ENCODE peak calls at places on chromosomes 4 and X, in four cellular contexts. Z is IMR-90, Y is OCI-LY7, D is fibroblast of lung. T is an unnamed sample.

GRCh38 chr4:95596676-95597075 is 47.9 kb upstream of the UNC5C start:
- DNase-seq in Y (no peak), Z (no peak), D (no peak), T (no peak)

GRCh38 chr4:93810340-93810992 is 18.1 kb upstream of the ATOH1 start:
- DNase-seq in Z (no peak), D (peak; percentile 1), Y (no peak), T (no peak)

GRCh38 chr4:152109585-152110509 is 349.0 kb upstream of the GATB start:
- DNase-seq in D (no peak), Y (no peak), Z (peak; percentile 16), T (no peak)

GRCh38 chr4:114019276-114019971 is 40.0 kb upstream of the ARSJ start:
- DNase-seq in Y (no peak), Z (peak; percentile 21), D (peak; percentile 25), T (no peak)

GRCh38 chrX:107537815-107538214 is 88.4 kb downstream of the FRMPD3 start:
- DNase-seq in Y (peak; percentile 15), Z (peak; percentile 50), D (peak; percentile 30), T (peak; percentile 84)

GRCh38 chr4:147617841-147618421 is 734 bp downstream of the TMEM184C start:
- DNase-seq in Z (no peak), Y (no peak), D (no peak), T (no peak)

GRCh38 chr4:47668810-47669408 is 169.0 kb downstream of the CORIN start:
- DNase-seq in Y (peak; percentile 39), Z (peak; percentile 65), D (peak; percentile 48), T (peak; percentile 83)

GRCh38 chrX:31293409-31293808 is 221.6 kb upstream of the FTHL17 start:
- DNase-seq in D (no peak), Y (peak; percentile 41), Z (no peak), T (no peak)

GRCh38 chrX:55490121-55490520 is 473 bp upstream of the USP51 start:
- DNase-seq in Z (no peak), Y (no peak), D (no peak), T (no peak)

GRCh38 chrX:106035064-106035463 is 3.5 kb downstream of the SERPINA7 start:
- DNase-seq in D (no peak), Y (peak; percentile 0), Z (no peak), T (peak; percentile 50)

GRCh38 chrX:129472116-129472515 is 51.2 kb downstream of the SMARCA1 start:
- DNase-seq in Z (peak; percentile 25), Y (no peak), D (peak; percentile 14), T (no peak)

GRCh38 chr4:76311896-76312331 is 5.4 kb downstream of the STBD1 start:
- DNase-seq in D (no peak), Y (no peak), Z (no peak), T (no peak)

GRCh38 chr4:138413273-138413672 is 171.1 kb upstream of the SLC7A11 start:
- DNase-seq in Z (no peak), Y (no peak), D (no peak), T (no peak)

GRCh38 chr4:164438321-164438720 is 315.6 kb upstream of the SMIM31 start:
- DNase-seq in Y (no peak), D (peak; percentile 65), Z (peak; percentile 1), T (no peak)

GRCh38 chr4:57442834-57443291 is 332.7 kb upstream of the IGFBP7 start:
- DNase-seq in D (peak; percentile 29), Z (peak; percentile 13), Y (peak; percentile 30), T (peak; percentile 71)

GRCh38 chrX:103175944-103176753 is 38.8 kb upstream of the BEX4 start:
- DNase-seq in Z (peak; percentile 38), D (peak; percentile 13), Y (peak; percentile 19), T (peak; percentile 81)

GRCh38 chr4:2537011-2537830 is 774 bp downstream of the FAM193A start:
- DNase-seq in D (peak; percentile 48), Y (peak; percentile 60), Z (peak; percentile 24), T (peak; percentile 75)

GRCh38 chr4:75547647-75548387 is 8.0 kb upstream of the ODAPH start:
- DNase-seq in Z (peak; percentile 24), Y (peak; percentile 43), D (peak; percentile 29), T (no peak)

GRCh38 chr4:94412019-94413017 is 39.4 kb upstream of the PDLIM5 start:
- DNase-seq in D (peak; percentile 88), Z (peak; percentile 79), Y (no peak), T (no peak)

GRCh38 chrX:154013614-154014360 is 5.9 kb downstream of the IRAK1 start:
- DNase-seq in Z (peak; percentile 10), D (no peak), Y (peak; percentile 52), T (peak; percentile 81)

GRCh38 chr4:99833766-99834165 is 17.1 kb downstream of the DAPP1 start:
- DNase-seq in Y (no peak), D (no peak), Z (no peak), T (no peak)

GRCh38 chr4:8035371-8035780 is 95.7 kb upstream of the AFAP1 start:
- DNase-seq in Z (peak; percentile 51), Y (no peak), D (peak; percentile 84), T (no peak)

GRCh38 chr4:96103086-96103485 is 263.2 kb downstream of the PDHA2 start:
- DNase-seq in D (peak; percentile 82), Y (no peak), Z (no peak), T (no peak)

GRCh38 chrX:153420851-153421599 is 9.8 kb downstream of the ZFP92 start:
- DNase-seq in D (no peak), Z (no peak), Y (no peak), T (no peak)

GRCh38 chr4:163344147-163345050 is 707 bp downstream of the NPY5R start:
- DNase-seq in Y (no peak), Z (no peak), D (peak; percentile 1), T (no peak)

GRCh38 chr4:16225996-16226815 is at the start of gene TAPT1:
- DNase-seq in D (peak; percentile 51), Y (peak; percentile 81), Z (peak; percentile 30), T (peak; percentile 89)

GRCh38 chrX:9342581-9343051 is 122.2 kb upstream of the TBL1X start:
- DNase-seq in D (peak; percentile 80), Z (peak; percentile 80), Y (no peak), T (peak; percentile 53)

GRCh38 chrX:68261060-68261672 is 172.1 kb downstream of the OPHN1 start:
- DNase-seq in Z (peak; percentile 20), Y (no peak), D (peak; percentile 38), T (no peak)

GRCh38 chr4:53478671-53479456 is 101.4 kb downstream of the FIP1L1 start:
- DNase-seq in Y (no peak), D (peak; percentile 94), Z (peak; percentile 94), T (no peak)

GRCh38 chrX:63349307-63349706 is 1.8 kb downstream of the SPIN4 start:
- DNase-seq in D (no peak), Z (no peak), Y (peak; percentile 27), T (peak; percentile 43)

GRCh38 chr4:48033825-48034413 is 17.3 kb downstream of the NIPAL1 start:
- DNase-seq in Z (peak; percentile 3), D (peak; percentile 7), Y (peak; percentile 79), T (peak; percentile 91)

GRCh38 chrX:109472939-109473713 is 8.8 kb downstream of the GUCY2F start:
- DNase-seq in Y (peak; percentile 46), D (peak; percentile 69), Z (peak; percentile 31), T (peak; percentile 84)

GRCh38 chrX:142204522-142205433 is at the start of gene MAGEC2:
- DNase-seq in D (no peak), Z (no peak), Y (no peak), T (no peak)

GRCh38 chrX:118056870-118057269 is 59.7 kb downstream of the KLHL13 start:
- DNase-seq in Y (no peak), Z (no peak), D (no peak), T (no peak)

GRCh38 chr4:130563185-130563890 is 1467.4 kb downstream of the C4orf33 start:
- DNase-seq in Z (peak; percentile 72), Y (no peak), D (peak; percentile 66), T (no peak)

GRCh38 chr4:53050361-53050774 is 188.3 kb downstream of the RASL11B start:
- DNase-seq in Y (no peak), D (peak; percentile 26), Z (no peak), T (peak; percentile 14)

GRCh38 chr4:81454498-81454897 is 17.2 kb downstream of the RASGEF1B start:
- DNase-seq in Y (no peak), Z (peak; percentile 14), D (peak; percentile 12), T (no peak)

GRCh38 chr4:179353791-179354190 is 1911.6 kb upstream of the AGA start:
- DNase-seq in Z (no peak), Y (no peak), D (peak; percentile 49), T (no peak)

DNA sequence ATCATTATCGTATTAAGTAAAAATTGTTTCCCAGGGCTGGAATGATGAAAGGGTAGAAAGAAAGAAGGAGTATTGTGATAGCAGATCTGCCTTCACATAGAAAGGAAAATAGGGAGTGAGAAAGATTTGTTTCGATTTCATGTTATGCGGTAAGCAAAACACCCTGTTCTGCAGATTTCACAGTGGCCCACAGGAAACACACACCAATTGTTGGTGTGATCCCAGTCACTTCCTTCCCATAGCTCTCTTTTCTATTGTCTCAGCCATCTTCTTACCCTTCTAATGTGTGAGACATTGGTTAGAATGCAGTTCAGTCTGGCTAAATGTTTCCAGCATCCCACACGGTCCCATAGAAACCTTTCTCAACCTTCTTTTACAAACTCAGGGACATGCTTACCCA is 2709.8 kb downstream of the PCDH7 start:
- DNase-seq in D (no peak), Y (no peak), Z (no peak), T (no peak)
- H2AFZ ChIP-seq in D (no peak overlapping the region), Y (no peak overlapping the region), Z (no peak overlapping the region), T (no peak overlapping the region)

DNA sequence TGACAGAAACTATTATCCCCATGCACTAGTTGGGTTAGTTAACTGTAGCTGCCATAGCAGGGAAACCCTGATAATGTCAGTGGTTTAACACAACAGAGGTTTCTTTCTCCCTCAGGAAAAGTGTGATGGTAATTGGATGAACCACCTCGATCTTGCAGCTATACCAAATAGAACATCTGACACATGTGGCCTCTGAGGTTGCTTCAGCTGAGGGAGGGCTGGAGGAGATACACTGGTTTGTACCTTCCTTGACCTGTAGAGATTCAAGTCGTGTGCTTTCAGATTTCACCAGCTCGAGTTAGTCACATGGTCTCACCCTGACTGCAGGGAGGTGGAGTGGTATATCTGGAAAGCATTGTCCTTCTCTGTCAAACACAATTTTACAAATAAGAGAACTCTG is 147.2 kb upstream of the SFRP2 start:
- DNase-seq in Y (no peak), D (no peak), Z (no peak), T (no peak)
- H2AFZ ChIP-seq in Y (no peak overlapping the region), D (no peak overlapping the region), Z (no peak overlapping the region), T (no peak overlapping the region)

DNA sequence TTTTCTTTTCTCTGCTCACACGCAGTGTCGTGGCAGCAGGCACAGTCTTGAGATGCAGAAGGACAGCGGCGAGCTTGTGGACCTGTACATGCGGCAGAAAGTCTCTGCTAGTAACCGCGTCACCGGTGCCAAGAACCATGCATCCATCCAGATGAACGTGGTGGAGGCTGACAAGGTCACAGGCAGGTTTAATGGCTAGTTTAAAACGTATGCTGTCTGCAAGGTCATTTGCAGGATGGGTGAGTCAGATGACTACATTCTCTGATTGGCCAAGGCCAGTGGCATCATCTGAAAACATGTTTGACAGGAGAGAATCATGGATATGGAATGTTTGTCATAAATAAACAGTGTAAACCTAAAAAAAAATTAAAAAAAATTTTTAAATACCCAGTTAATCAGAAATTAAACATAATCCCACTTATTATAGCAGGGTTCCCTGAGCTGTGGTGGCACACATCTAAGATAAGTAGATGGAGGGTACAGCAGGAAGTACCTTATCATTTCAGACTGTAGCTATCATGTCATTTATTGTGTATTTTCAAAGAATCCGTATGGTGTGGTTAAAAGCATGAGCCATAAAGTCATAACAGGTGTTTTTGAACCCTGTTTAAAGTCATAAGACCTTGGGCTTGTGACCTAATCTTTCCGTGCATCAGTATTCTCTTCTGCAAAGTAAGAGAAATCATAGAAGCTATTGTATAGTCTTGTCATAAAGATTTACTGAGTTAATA is 7.5 kb upstream of the BMP2K start:
- DNase-seq in Z (peak; percentile 81), D (peak; percentile 46), Y (no peak), T (no peak)
- H2AFZ ChIP-seq in Z (peak overlapping the region; percentile 76), D (no peak overlapping the region), Y (no peak overlapping the region), T (no peak overlapping the region)

GRCh38 chr4:146032234-146032860 is 93.7 kb upstream of the ZNF827 start:
- DNase-seq in Y (peak; percentile 44), Z (no peak), D (no peak), T (peak; percentile 85)
- H2AFZ ChIP-seq in Y (peak overlapping the region; percentile 98), Z (no peak overlapping the region), D (no peak overlapping the region), T (peak overlapping the region; percentile 98)

GRCh38 chrX:97984641-97985040 is 1100.9 kb downstream of the RPA4 start:
- DNase-seq in D (peak; percentile 65), Z (peak; percentile 22), Y (peak; percentile 72), T (peak; percentile 43)
- H2AFZ ChIP-seq in D (no peak overlapping the region), Z (no peak overlapping the region), Y (peak overlapping the region; percentile 87), T (peak overlapping the region; percentile 29)

T was measured in Karpas-422.